ENCODE peak calls at places on chromosomes 11 and 22, in four cellular contexts. E is gastrocnemius medialis, K is kidney epithelial cell, V is fibroblast of lung. F is an unnamed sample.
A peak's percentile ranks its signal among the peaks of the same experiment; 100 is the strongest.

GRCh38 chr11:44577231-44577834 is 11.9 kb downstream of the CD82 start:
- DNase-seq in E (no peak), K (no peak), V (no peak), F (no peak)

GRCh38 chr11:64384039-64384737 is 25.2 kb downstream of the RPS6KA4 start:
- DNase-seq in E (peak; percentile 31), K (no peak), V (no peak), F (no peak)

GRCh38 chr22:48316245-48316875 is 1511.3 kb downstream of the BRD1 start:
- DNase-seq in E (no peak), K (no peak), V (no peak), F (no peak)

GRCh38 chr11:115741376-115741775 is 237.2 kb upstream of the CADM1 start:
- DNase-seq in E (no peak), K (no peak), V (no peak), F (no peak)

GRCh38 chr11:123086315-123086714 is 24.4 kb upstream of the HSPA8 start:
- DNase-seq in E (no peak), K (no peak), V (no peak), F (no peak)

GRCh38 chr22:26711205-26711958 is 54.0 kb downstream of the MIAT start:
- DNase-seq in E (peak; percentile 12), K (no peak), V (peak; percentile 6), F (no peak)

GRCh38 chr11:70111269-70112016 is 33.3 kb downstream of the ANO1 start:
- DNase-seq in E (peak; percentile 39), K (no peak), V (peak; percentile 35), F (peak; percentile 89)

GRCh38 chr11:44563716-44564115 is 1.7 kb upstream of the CD82 start:
- DNase-seq in E (no peak), K (no peak), V (peak; percentile 28), F (no peak)

GRCh38 chr22:49527611-49528419 is 299.9 kb downstream of the BRD1 start:
- DNase-seq in E (no peak), K (no peak), V (no peak), F (no peak)

GRCh38 chr11:110471315-110471714 is 41.6 kb downstream of the FDX1 start:
- DNase-seq in E (no peak), K (no peak), V (peak; percentile 51), F (no peak)

GRCh38 chr11:94171693-94172440 is 43.2 kb downstream of the PANX1 start:
- DNase-seq in E (no peak), K (no peak), V (peak; percentile 60), F (no peak)

GRCh38 chr11:61598886-61599868 is 18.3 kb upstream of the SYT7 start:
- DNase-seq in E (peak; percentile 33), K (no peak), V (peak; percentile 81), F (peak; percentile 64)

GRCh38 chr11:1197886-1198765 is 24.7 kb upstream of the MUC5B start:
- DNase-seq in E (peak; percentile 6), K (no peak), V (no peak), F (peak; percentile 52)

GRCh38 chr11:108364159-108364558 is 103.2 kb downstream of the C11orf65 start:
- DNase-seq in E (no peak), K (no peak), V (peak; percentile 33), F (no peak)

GRCh38 chr11:2529173-2529572 is 84.4 kb downstream of the KCNQ1 start:
- DNase-seq in E (no peak), K (no peak), V (no peak), F (peak; percentile 2)

GRCh38 chr11:32118025-32118974 is 27.4 kb downstream of the RCN1 start:
- DNase-seq in E (no peak), K (no peak), V (peak; percentile 66), F (no peak)

GRCh38 chr11:2175659-2176058 is 4.0 kb upstream of the TH start:
- DNase-seq in E (no peak), K (peak; percentile 79), V (peak; percentile 71), F (no peak)

DNA sequence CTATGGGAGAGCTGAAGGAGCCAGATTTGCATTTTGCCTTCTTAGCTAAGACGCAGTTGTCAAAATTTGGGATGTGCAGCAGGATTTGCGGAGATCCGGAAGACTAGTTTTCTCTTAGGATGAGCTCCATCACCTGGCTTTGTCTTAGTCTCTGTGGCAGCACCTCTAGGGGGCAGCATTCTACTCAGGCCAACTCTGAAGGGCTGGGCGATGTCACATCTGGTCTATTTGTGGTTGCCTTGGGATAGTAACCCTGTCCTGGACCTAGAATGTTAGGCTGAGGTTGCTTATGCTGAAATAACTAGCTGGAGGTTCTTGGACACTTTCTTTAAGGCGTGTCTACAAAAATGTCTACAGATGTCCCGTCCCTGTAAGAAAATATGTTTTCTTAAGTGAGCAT is 116.2 kb downstream of the FAT3 start:
- DNase-seq in E (no peak), K (no peak), V (peak; percentile 24), F (no peak)
- TF ChIP-seq CTCF in E (no peak), K (peak; percentile 28), V (peak; percentile 45), F (no peak)

GRCh38 chr11:27312110-27312509 is 50.9 kb downstream of the CCDC34 start:
- DNase-seq in E (no peak), K (no peak), V (peak; percentile 24), F (no peak)

GRCh38 chr11:27310710-27311109 is 52.3 kb downstream of the CCDC34 start:
- DNase-seq in E (no peak), K (no peak), V (no peak), F (no peak)

GRCh38 chr11:27310182-27310581 is 52.8 kb downstream of the CCDC34 start:
- DNase-seq in E (no peak), K (no peak), V (no peak), F (no peak)

GRCh38 chr11:27315816-27316215 is 47.2 kb downstream of the CCDC34 start:
- DNase-seq in E (no peak), K (no peak), V (peak; percentile 16), F (no peak)

GRCh38 chr11:27313157-27313821 is 49.7 kb downstream of the CCDC34 start:
- DNase-seq in E (no peak), K (no peak), V (no peak), F (no peak)
- H3K4me3 ChIP-seq in E (no peak overlapping the region), K (no peak overlapping the region), V (no peak overlapping the region), F (no peak overlapping the region)

GRCh38 chr22:25390297-25391240 is 171.1 kb downstream of the CRYBB2 start:
- DNase-seq in E (no peak), K (no peak), V (no peak), F (peak; percentile 46)
- TF ChIP-seq CTCF in E (no peak), K (no peak), V (no peak), F (no peak)

DNA sequence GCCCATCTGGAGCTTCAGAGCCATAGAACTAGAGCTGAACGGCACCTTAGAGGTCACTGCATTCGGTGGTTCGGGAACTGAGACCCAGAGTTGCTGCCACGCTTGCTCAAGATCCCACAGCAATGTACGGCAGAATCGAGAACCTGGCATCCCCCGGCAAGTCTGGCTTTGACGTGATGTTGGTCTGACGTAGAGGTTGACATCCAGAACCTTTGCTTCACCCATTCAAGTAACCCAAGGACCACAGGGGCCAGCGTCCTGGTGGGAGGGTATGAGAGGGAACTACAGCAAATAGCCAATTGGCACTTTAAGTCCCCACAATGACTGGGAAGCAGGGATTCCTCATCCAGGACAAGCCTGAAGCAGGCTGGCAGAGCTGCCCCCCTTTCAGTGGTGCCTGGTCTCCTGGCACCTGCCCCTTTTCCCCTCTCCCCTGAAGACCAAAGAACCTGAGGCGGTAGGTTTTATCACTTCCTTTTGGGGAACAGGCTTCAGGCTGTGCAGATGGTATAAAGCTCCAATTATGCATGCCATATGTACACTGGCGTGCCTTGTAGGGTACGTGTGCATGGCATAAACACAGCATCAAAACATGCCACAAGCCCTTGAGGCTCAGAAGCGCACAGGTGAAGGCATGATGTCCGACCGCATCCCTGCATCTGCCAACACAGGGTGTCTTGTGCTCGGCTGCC is 15.3 kb upstream of the TEF start:
- DNase-seq in E (no peak), K (no peak), V (peak; percentile 11), F (no peak)
- H3K4me3 ChIP-seq in E (peak overlapping the region; percentile 44), K (no peak overlapping the region), V (no peak overlapping the region), F (peak overlapping the region; percentile 59)

GRCh38 chr11:113161671-113162589 is 152.5 kb upstream of the TTC12 start:
- DNase-seq in E (no peak), K (no peak), V (no peak), F (no peak)

GRCh38 chr11:113160652-113161051 is 153.7 kb upstream of the TTC12 start:
- DNase-seq in E (no peak), K (no peak), V (no peak), F (no peak)

GRCh38 chr11:113163291-113164030 is 150.9 kb upstream of the TTC12 start:
- DNase-seq in E (no peak), K (no peak), V (peak; percentile 3), F (no peak)

GRCh38 chr11:113159967-113160621 is 154.3 kb upstream of the TTC12 start:
- DNase-seq in E (no peak), K (no peak), V (peak; percentile 22), F (no peak)

DNA sequence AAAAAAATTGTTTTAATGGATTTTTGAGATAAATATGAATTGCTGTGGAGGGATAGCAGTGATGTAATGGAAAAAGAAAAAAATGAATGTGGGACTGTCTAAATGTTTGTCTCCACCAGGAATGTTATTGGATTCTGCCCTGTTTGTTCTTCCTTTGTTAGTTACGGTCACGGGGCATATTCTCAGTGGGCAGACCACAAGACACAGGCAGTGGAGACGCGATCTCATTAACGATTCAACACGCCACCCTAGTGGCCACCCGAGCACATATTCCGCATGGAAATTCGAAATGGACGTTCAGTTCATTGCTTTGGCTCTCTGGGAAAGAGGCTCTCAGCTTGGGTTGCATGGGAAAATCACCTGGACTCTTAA is 151.8 kb upstream of the TTC12 start:
- DNase-seq in E (no peak), K (no peak), V (no peak), F (no peak)
- TF ChIP-seq CTCF in E (peak; percentile 22), K (no peak), V (no peak), F (peak; percentile 20)

GRCh38 chr11:128326791-128327190 is 260.6 kb downstream of the ETS1 start:
- DNase-seq in E (no peak), K (no peak), V (no peak), F (no peak)

GRCh38 chr11:128328955-128329551 is 258.3 kb downstream of the ETS1 start:
- DNase-seq in E (no peak), K (no peak), V (no peak), F (peak; percentile 17)

GRCh38 chr11:128331317-128331716 is 256.0 kb downstream of the ETS1 start:
- DNase-seq in E (no peak), K (no peak), V (no peak), F (no peak)

GRCh38 chr11:128327274-128327673 is 260.1 kb downstream of the ETS1 start:
- DNase-seq in E (no peak), K (no peak), V (no peak), F (no peak)

DNA sequence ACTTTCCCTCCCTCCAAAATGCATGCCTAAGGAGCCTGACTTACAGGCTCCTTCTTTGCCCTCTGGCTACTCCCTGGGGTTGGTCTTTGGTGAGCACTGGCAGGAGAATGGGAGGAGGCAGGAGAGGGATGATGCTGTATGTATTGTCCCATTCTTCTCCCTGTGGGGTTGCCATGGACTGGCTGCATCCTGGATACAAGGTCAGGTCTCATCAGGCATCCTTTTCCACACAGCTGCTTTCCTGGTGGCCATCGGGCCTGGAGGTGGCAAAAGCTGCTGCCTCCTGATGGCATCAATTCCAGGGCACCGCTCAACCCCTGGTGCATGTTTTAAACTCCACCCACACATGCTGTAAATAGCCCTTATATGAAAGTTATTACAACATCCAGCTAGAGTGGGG is 257.2 kb downstream of the ETS1 start:
- DNase-seq in E (no peak), K (no peak), V (no peak), F (no peak)
- H3K4me3 ChIP-seq in E (no peak overlapping the region), K (no peak overlapping the region), V (no peak overlapping the region), F (no peak overlapping the region)

F was measured in psoas muscle.